ENCODE peak calls at places on chromosome 2, in nine cellular contexts. P, X, W, E, Q, L, B, O and R are unnamed samples.

GRCh38 chr2:8538951-8539621 is 142.8 kb upstream of the ID2 start:
- DNase-seq in Q (no peak), X (no peak), E (no peak), W (no peak), L (no peak), O (no peak), P (no peak), B (no peak), R (no peak)

GRCh38 chr2:240458900-240459391 is 23.5 kb downstream of the GPC1 start:
- DNase-seq in O (peak; percentile 45), E (no peak), Q (peak; percentile 57), X (no peak), W (no peak), L (no peak), B (no peak), P (no peak), R (no peak)

GRCh38 chr2:165369131-165369935 is 100.2 kb upstream of the CSRNP3 start:
- DNase-seq in B (no peak), W (peak; percentile 50), E (no peak), X (no peak), O (peak; percentile 43), Q (no peak), P (no peak), L (no peak), R (no peak)

GRCh38 chr2:7725132-7725849 is 808.1 kb downstream of the RNF144A start:
- DNase-seq in B (no peak), O (no peak), X (no peak), L (peak; percentile 7), E (no peak), P (no peak), W (peak; percentile 31), Q (no peak), R (no peak)

GRCh38 chr2:16660039-16660619 is 5.5 kb downstream of the CYRIA start:
- DNase-seq in B (no peak), O (no peak), W (no peak), E (no peak), X (no peak), Q (no peak), P (no peak), L (no peak), R (no peak)

GRCh38 chr2:62475172-62476011 is 30.6 kb downstream of the TMEM17 start:
- DNase-seq in E (no peak), W (peak; percentile 19), Q (no peak), B (no peak), P (no peak), O (peak; percentile 52), X (no peak), L (peak; percentile 54), R (no peak)

GRCh38 chr2:84481702-84482101 is 22.6 kb upstream of the SUCLG1 start:
- DNase-seq in E (no peak), O (no peak), P (peak; percentile 10), B (no peak), W (no peak), Q (no peak), X (no peak), L (peak; percentile 92), R (no peak)

GRCh38 chr2:131146255-131146654 is 41.1 kb downstream of the PLEKHB2 start:
- DNase-seq in L (no peak), Q (no peak), X (no peak), P (no peak), E (no peak), W (no peak), O (no peak), B (no peak), R (no peak)

GRCh38 chr2:43531251-43531650 is 64.6 kb downstream of the THADA start:
- DNase-seq in O (no peak), B (no peak), P (no peak), Q (no peak), L (no peak), W (no peak), X (no peak), E (no peak), R (no peak)

GRCh38 chr2:84202166-84202565 is 256.9 kb downstream of the SUCLG1 start:
- DNase-seq in B (no peak), O (no peak), P (no peak), W (no peak), X (no peak), E (no peak), L (no peak), Q (no peak), R (no peak)

GRCh38 chr2:133421516-133422324 is 146.5 kb downstream of the NCKAP5 start:
- DNase-seq in E (no peak), W (no peak), L (peak; percentile 40), Q (no peak), B (no peak), P (no peak), O (no peak), X (peak; percentile 59), R (no peak)

GRCh38 chr2:140835079-140835478 is 1295.7 kb downstream of the LRP1B start:
- DNase-seq in W (no peak), X (no peak), Q (no peak), O (no peak), B (no peak), L (no peak), E (no peak), P (no peak), R (no peak)

GRCh38 chr2:33791625-33792024 is 192.5 kb upstream of the FAM98A start:
- DNase-seq in X (peak; percentile 33), E (no peak), P (no peak), L (peak; percentile 89), Q (no peak), W (no peak), O (no peak), B (no peak), R (no peak)

GRCh38 chr2:156800781-156801366 is 364.7 kb downstream of the GPD2 start:
- DNase-seq in W (no peak), L (no peak), P (no peak), X (no peak), E (no peak), O (no peak), Q (no peak), B (no peak), R (no peak)

GRCh38 chr2:73886357-73886756 is 6.5 kb upstream of the ACTG2 start:
- DNase-seq in E (no peak), L (no peak), X (no peak), B (no peak), W (no peak), O (no peak), P (no peak), Q (no peak), R (no peak)

GRCh38 chr2:216829533-216829932 is 30.3 kb downstream of the TNP1 start:
- DNase-seq in X (no peak), B (peak; percentile 36), L (peak; percentile 74), W (peak; percentile 17), Q (peak; percentile 96), O (peak; percentile 53), E (no peak), P (no peak), R (no peak)

GRCh38 chr2:137380610-137381009 is 583.7 kb upstream of the HNMT start:
- DNase-seq in L (peak; percentile 39), P (no peak), E (no peak), Q (no peak), B (no peak), O (no peak), X (no peak), W (no peak), R (no peak)
- H3K9me3 ChIP-seq in L (no peaks in the 10 kb centered on the region), P (peaks cover 7% of the 10 kb centered on the region), E (peaks cover 9% of the 10 kb centered on the region), Q (no peaks in the 10 kb centered on the region), B (no peaks in the 10 kb centered on the region), O (no peaks in the 10 kb centered on the region), X (no peaks in the 10 kb centered on the region), W (peaks cover 20% of the 10 kb centered on the region), R (no peaks in the 10 kb centered on the region)

DNA sequence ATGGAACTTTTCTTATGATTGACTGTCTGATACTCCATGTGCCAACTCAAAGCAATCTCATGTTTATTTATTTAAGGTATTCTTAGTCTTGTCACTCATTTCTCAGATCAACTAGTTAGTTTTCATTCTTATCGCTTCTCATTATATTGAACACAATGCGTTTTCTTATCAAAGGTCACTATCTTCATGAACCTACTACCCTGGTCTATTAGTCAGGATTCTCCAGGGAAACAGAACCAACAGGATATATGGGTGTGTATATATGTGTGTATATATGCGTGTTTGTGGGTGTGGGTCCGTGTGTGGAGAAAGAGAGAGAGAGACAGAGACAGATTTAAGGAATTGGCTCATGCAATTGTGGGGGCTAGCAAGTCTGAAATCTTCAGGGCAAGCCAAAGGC is 619.9 kb downstream of the ZEB2 start:
- DNase-seq in B (no peak), Q (no peak), E (no peak), X (no peak), P (no peak), O (no peak), L (no peak), W (no peak), R (no peak)
- H3K9me3 ChIP-seq in B (no peaks in the 10 kb centered on the region), Q (no peaks in the 10 kb centered on the region), E (no peaks in the 10 kb centered on the region), X (no peaks in the 10 kb centered on the region), P (no peaks in the 10 kb centered on the region), O (no peaks in the 10 kb centered on the region), L (no peaks in the 10 kb centered on the region), W (no peaks in the 10 kb centered on the region), R (no peaks in the 10 kb centered on the region)

GRCh38 chr2:80589070-80589469 is 284.5 kb upstream of the LRRTM1 start:
- DNase-seq in B (no peak), P (no peak), L (no peak), W (no peak), E (no peak), Q (no peak), O (no peak), X (no peak), R (no peak)
- H3K9me3 ChIP-seq in B (no peaks in the 10 kb centered on the region), P (no peaks in the 10 kb centered on the region), L (no peaks in the 10 kb centered on the region), W (peaks cover 7% of the 10 kb centered on the region), E (no peaks in the 10 kb centered on the region), Q (no peaks in the 10 kb centered on the region), O (no peaks in the 10 kb centered on the region), X (peaks cover 3% of the 10 kb centered on the region), R (no peaks in the 10 kb centered on the region)

GRCh38 chr2:434625-435024 is 146.7 kb upstream of the ALKAL2 start:
- DNase-seq in X (no peak), O (no peak), L (no peak), P (no peak), Q (no peak), B (no peak), W (no peak), E (no peak), R (no peak)

GRCh38 chr2:437772-438393 is 150.0 kb upstream of the ALKAL2 start:
- DNase-seq in B (no peak), X (no peak), W (no peak), E (peak; percentile 59), O (no peak), P (peak; percentile 49), L (no peak), Q (no peak), R (peak; percentile 24)

GRCh38 chr2:437180-437579 is 149.3 kb upstream of the ALKAL2 start:
- DNase-seq in B (no peak), O (no peak), P (no peak), Q (no peak), E (no peak), L (no peak), X (no peak), W (no peak), R (no peak)

GRCh38 chr2:439077-439476 is 151.2 kb upstream of the ALKAL2 start:
- DNase-seq in O (no peak), L (no peak), Q (no peak), B (no peak), P (no peak), W (no peak), E (no peak), X (no peak), R (no peak)

DNA sequence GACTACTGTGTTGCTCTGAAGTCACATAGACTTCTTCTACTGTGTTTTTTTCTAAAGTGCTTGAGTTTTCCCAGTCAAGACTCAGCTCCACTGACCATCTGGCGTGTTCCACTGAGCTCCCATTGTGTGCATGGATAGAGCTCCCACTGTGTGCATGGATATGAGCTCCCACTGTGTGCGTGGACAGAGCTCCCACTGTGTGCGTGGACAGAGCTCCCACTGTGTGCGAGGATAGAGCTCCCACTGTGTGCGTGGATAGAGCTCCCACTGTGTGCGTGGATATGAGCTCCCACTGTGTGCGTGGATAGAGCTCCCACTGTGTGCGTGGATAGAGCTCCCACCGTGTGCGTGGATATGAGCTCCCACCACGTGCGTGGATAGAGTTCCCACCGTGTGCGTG is 148.3 kb upstream of the ALKAL2 start:
- DNase-seq in W (no peak), E (no peak), X (no peak), P (no peak), O (no peak), L (no peak), Q (no peak), B (no peak), R (no peak)
- H3K9me3 ChIP-seq in W (no peaks in the 10 kb centered on the region), E (no peaks in the 10 kb centered on the region), X (peaks cover 5% of the 10 kb centered on the region), P (no peaks in the 10 kb centered on the region), O (no peaks in the 10 kb centered on the region), L (no peaks in the 10 kb centered on the region), Q (no peaks in the 10 kb centered on the region), B (no peaks in the 10 kb centered on the region), R (no peaks in the 10 kb centered on the region)